ENCODE peak calls at places on chromosomes 5 and 9, in four cellular contexts. K is NCI-H69; V is stromal cell of bone marrow; G is CD8-positive, alpha-beta T cell. T is an unnamed sample.

GRCh38 chr5:31937226-31937625 is 236.9 kb downstream of the GOLPH3 start:
- DNase-seq in K (no peak), G (no peak), V (no peak), T (no peak)

GRCh38 chr5:33160871-33161270 is 279.9 kb upstream of the TARS1 start:
- DNase-seq in G (no peak), V (no peak), K (no peak), T (no peak)

GRCh38 chr5:7392401-7393024 is 3.4 kb upstream of the ADCY2 start:
- DNase-seq in V (peak), G (no peak), K (peak), T (peak)

GRCh38 chr9:110330484-110331115 is 7.1 kb downstream of the TXNDC8 start:
- DNase-seq in K (no peak), G (no peak), V (peak), T (no peak)

GRCh38 chr9:98502311-98502975 is 206.3 kb downstream of the GABBR2 start:
- DNase-seq in V (no peak), G (no peak), K (peak), T (peak)

GRCh38 chr9:89138463-89139390 is 39.9 kb downstream of the SHC3 start:
- DNase-seq in G (no peak), V (no peak), K (no peak), T (no peak)

GRCh38 chr9:15423328-15423985 is 781 bp downstream of the SNAPC3 start:
- DNase-seq in V (no peak), G (no peak), K (peak), T (peak)

GRCh38 chr9:20355022-20355421 is 267.3 kb downstream of the MLLT3 start:
- DNase-seq in G (no peak), V (peak), K (no peak), T (peak)

GRCh38 chr9:14961372-14962068 is 51.3 kb upstream of the FREM1 start:
- DNase-seq in G (no peak), V (no peak), K (no peak), T (peak)

GRCh38 chr9:130243015-130243881 is 22.3 kb upstream of the HMCN2 start:
- DNase-seq in G (peak), K (peak), V (peak), T (peak)